ENCODE peak calls at places on chromosomes 7 and 10, in five cellular contexts. M is prostate gland, K is K562, H is stomach, N is HCT116. X is an unnamed sample.

GRCh38 chr7:131159961-131160361 is 167.7 kb upstream of the MKLN1 start:
- DNase-seq in N (no peak), M (no peak), K (no peak), H (no peak), X (no peak)

GRCh38 chr7:157140118-157140905 is 1.6 kb downstream of the UBE3C start:
- DNase-seq in M (no peak), K (no peak), N (no peak), H (no peak), X (no peak)

GRCh38 chr10:69179089-69179742 is 818 bp upstream of the SUPV3L1 start:
- DNase-seq in H (no peak), K (peak; percentile 57), N (no peak), M (no peak), X (no peak)

GRCh38 chr7:127629268-127629854 is 11.4 kb upstream of the PAX4 start:
- DNase-seq in H (peak; percentile 35), N (peak; percentile 50), M (no peak), K (peak; percentile 54), X (no peak)

GRCh38 chr10:123677556-123677955 is 11.4 kb downstream of the GPR26 start:
- DNase-seq in N (no peak), H (no peak), M (no peak), K (no peak), X (no peak)

GRCh38 chr10:30422981-30423654 is 10.9 kb upstream of the MAP3K8 start:
- DNase-seq in M (peak; percentile 29), K (no peak), H (peak; percentile 40), N (no peak), X (peak; percentile 83)

GRCh38 chr7:143936087-143937009 is 1.3 kb downstream of the OR2F2 start:
- DNase-seq in H (no peak), N (no peak), K (no peak), M (no peak), X (no peak)

GRCh38 chr7:139777304-139777890 is 401 bp downstream of the HIPK2 start:
- DNase-seq in H (peak; percentile 53), K (peak; percentile 72), N (no peak), M (peak; percentile 24), X (no peak)

GRCh38 chr7:73830872-73831655 is at the start of gene CLDN4:
- DNase-seq in N (peak; percentile 93), H (peak; percentile 85), M (peak; percentile 97), K (no peak), X (peak; percentile 87)

GRCh38 chr7:73515184-73515583 is 6.9 kb downstream of the BAZ1B start:
- DNase-seq in K (no peak), H (no peak), N (no peak), M (no peak), X (no peak)

DNA sequence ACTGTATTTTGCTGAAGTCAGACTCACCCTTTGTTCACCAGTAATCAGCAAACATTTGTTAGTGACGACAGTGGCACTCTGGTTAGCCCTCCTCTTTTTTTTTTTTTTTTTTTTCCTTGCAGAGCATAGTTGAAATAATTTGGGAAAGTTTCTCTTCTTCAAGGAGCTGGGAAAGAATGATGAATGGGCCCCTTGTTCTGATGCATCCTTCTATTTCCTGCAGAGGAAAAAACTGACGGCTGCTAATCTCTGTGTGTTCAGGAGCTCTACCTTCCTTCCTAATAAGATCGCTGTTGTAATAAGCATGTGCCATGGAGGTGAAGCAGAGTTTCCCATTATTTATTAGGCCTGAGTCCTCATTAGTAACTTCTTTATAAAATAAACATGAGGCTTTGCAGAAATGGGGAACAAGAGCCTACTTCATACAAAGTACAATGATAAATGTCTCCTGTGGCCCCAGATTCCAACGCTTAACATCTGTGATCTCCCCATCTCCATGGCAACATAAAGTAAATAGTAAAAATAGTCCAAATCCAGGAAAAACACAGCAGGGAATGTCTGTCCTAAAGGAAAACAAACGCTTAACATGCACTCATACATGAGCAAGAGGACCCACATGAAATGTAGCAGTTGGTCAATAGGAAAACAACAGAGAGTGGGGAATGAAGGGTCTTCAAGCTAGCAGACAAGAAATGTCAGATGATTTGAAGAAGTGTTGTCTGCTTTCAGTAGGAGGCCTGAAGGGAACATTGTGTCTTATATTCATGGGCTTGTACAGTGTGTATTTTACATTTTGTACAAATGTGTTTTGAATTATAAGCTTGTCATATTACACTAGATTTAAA is 59.1 kb upstream of the CALD1 start:
- DNase-seq in M (no peak), H (no peak), N (no peak), K (no peak), X (no peak)
- TF ChIP-seq POLR2AphosphoS5 in M (peak; percentile 45), H (no peak), N (no peak), K (no peak), X (no peak)

DNA sequence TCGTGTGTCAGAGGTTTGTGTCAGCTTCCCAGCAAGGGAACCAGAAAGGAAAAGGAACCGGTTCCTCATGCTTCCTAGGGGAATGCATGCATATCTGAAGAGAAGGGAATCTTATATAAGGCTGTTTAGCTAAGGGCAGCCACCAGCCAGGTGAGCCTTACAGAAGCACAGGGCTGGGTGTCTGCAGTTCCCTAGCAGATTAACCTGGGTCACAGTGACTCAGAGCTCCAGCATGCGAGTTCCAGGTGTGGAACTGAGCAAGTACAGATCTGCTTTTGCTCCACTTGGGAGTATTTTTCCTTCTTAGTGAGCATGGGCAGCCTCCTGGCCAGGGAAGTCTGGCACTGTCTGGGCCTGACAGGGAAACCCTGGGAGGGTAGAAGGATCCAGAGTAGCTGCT is 957 bp upstream of the ANKRD2 start:
- DNase-seq in H (peak; percentile 53), N (no peak), K (no peak), M (peak; percentile 49), X (no peak)
- H3K27ac ChIP-seq in H (peak overlapping the region; percentile 70), N (peak overlapping the region; percentile 68), K (no peak overlapping the region), M (peak overlapping the region; percentile 50), X (peak overlapping the region; percentile 86)

DNA sequence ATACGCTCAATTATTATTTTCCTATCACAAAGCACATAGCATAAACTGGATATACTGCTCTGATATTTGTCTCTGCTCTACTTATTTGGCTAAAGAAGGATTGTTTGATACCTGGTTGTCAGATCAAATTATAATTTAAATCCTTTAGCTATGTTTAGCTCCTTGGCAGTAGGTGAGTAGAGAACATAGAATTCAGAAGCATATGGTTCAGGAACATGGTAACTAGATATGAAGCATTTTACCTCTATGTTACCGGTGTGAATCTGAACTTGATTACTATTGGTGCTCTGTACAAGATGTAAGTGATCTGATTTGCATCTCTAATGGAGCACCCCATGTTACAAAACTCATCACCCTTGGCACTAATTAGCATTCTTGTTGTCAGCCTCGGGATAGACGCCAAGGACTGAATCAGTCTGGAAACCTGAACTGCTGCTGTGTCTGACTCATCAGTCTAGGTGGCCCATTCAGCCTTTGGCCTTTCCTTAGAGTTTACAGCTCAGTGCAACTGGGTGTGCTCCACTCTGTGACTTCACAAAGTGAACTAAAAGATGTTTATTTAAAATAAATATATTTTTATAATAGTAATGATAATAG is 12.3 kb upstream of the MYPN start:
- DNase-seq in N (peak; percentile 80), M (no peak), K (no peak), H (peak; percentile 45), X (no peak)
- H3K4me1 ChIP-seq in N (peaks cover 55% of the 10 kb centered on the region), M (no peaks in the 10 kb centered on the region), K (no peaks in the 10 kb centered on the region), H (no peaks in the 10 kb centered on the region), X (no peaks in the 10 kb centered on the region)

DNA sequence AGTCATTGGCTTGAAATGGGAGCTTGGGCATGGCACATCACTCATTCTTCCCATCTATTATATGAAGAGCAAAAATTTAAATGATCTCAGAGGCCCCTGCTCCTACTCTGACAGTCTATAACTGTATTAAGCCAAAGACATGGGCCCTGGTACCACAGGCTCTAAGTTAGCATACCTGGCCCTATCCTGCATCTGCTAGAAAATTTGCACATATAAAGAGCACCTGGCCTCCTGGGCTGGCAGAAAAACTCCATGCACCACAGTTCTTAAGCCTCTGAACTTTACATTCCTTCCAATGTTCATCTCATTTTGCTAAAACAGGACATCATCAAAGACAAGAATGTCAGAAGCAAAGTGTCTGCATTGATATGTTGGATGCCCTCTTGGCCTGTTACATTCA is 29.6 kb upstream of the ANK3 start:
- DNase-seq in K (no peak), H (no peak), M (no peak), N (no peak), X (no peak)
- TF ChIP-seq POLR2AphosphoS5 in K (no peak), H (no peak), M (no peak), N (no peak), X (no peak)

DNA sequence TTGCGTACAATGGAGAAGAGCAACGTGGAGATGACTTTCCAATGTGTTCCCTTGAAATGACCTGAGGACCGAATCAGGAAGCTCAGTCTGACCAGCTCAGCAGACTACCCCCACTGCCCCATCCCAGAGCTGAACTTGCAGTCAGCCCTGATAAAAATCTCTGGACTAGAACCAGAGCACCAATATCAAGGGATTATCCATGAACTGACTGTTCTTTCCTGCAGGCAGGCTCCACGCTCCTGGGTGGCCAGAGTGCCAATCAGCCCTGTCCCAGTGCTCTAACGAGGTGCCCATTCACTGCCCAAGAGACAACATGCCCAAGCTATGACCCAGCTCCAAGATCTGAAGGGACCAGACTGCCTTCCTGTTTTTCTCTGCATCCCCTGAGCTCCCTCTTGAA is 130.3 kb downstream of the KCNMA1 start:
- DNase-seq in N (no peak), K (no peak), H (no peak), M (peak; percentile 20), X (no peak)
- H3K27ac ChIP-seq in N (no peak overlapping the region), K (no peak overlapping the region), H (no peak overlapping the region), M (peak overlapping the region; percentile 26), X (no peak overlapping the region)

DNA sequence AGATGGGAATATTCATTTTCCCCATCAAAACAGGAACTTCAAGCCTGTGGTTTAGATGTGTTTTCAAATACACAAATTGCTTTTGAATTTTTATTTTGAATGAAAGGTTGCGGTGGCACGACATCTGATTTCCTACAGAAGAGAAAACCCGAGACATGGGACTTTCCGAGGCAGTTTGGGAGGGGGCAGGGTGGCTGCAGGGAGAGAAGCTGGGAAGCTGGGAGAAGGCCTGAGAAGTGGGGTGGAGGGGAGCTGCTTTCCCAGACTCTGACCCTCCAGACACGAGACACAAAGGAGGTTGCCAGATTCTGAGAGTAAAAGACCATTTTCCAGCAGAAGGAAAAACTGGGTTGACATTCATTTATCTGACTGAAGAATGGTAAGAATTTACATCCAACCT is 19.6 kb downstream of the TMEM176A start:
- DNase-seq in N (no peak), K (no peak), H (no peak), M (no peak), X (no peak)
- H3K4me1 ChIP-seq in N (no peaks in the 10 kb centered on the region), K (peaks cover 11% of the 10 kb centered on the region), H (no peaks in the 10 kb centered on the region), M (no peaks in the 10 kb centered on the region), X (no peaks in the 10 kb centered on the region)

GRCh38 chr10:124736491-124737136 is 7.6 kb downstream of the FAM53B start:
- DNase-seq in N (no peak), M (peak; percentile 60), H (peak; percentile 75), K (no peak), X (no peak)
- TF ChIP-seq POLR2AphosphoS5 in N (no peak), M (peak; percentile 69), H (peak; percentile 63), K (no peak), X (no peak)

GRCh38 chr10:28294169-28294532 is 8.7 kb downstream of the MPP7 start:
- DNase-seq in H (no peak), N (no peak), K (no peak), M (no peak), X (no peak)

GRCh38 chr10:28295346-28295745 is 7.5 kb downstream of the MPP7 start:
- DNase-seq in K (no peak), M (no peak), N (no peak), H (no peak), X (no peak)

GRCh38 chr10:28293238-28294168 is 9.4 kb downstream of the MPP7 start:
- DNase-seq in M (no peak), K (no peak), H (no peak), N (no peak), X (no peak)

GRCh38 chr10:28294809-28295208 is 8.1 kb downstream of the MPP7 start:
- DNase-seq in M (no peak), H (no peak), K (no peak), N (no peak), X (no peak)

GRCh38 chr10:28296023-28296422 is 6.8 kb downstream of the MPP7 start:
- DNase-seq in M (no peak), H (no peak), K (no peak), N (no peak), X (no peak)
- H3K27ac ChIP-seq in M (no peak overlapping the region), H (peak overlapping the region; percentile 68), K (no peak overlapping the region), N (no peak overlapping the region), X (peak overlapping the region; percentile 18)